ENCODE peak calls at places on chromosomes 1 and 21, in six cellular contexts. B is kidney, Y is kidney epithelial cell, U is H1, T is dorsolateral prefrontal cortex, Z is GM23338. I is an unnamed sample.
A peak's percentile ranks its signal among the peaks of the same experiment; 100 is the strongest.

GRCh38 chr1:202283991-202284390 is 57.7 kb downstream of the UBE2T start:
- DNase-seq in B (no peak), Y (peak; percentile 64), U (no peak), T (no peak), Z (no peak), I (peak; percentile 86)

GRCh38 chr21:44670642-44671432 is 4.1 kb upstream of the KRTAP12-2 start:
- DNase-seq in B (no peak), Y (no peak), U (no peak), T (no peak), Z (no peak), I (no peak)

GRCh38 chr1:18649713-18650370 is 19.2 kb downstream of the PAX7 start:
- DNase-seq in B (no peak), Y (no peak), U (no peak), T (no peak), Z (peak; percentile 73), I (peak; percentile 3)

GRCh38 chr1:85128296-85128695 is 72.5 kb downstream of the SYDE2 start:
- DNase-seq in B (no peak), Y (no peak), U (no peak), T (no peak), Z (no peak), I (peak; percentile 78)

GRCh38 chr1:165408518-165408917 is 36.4 kb downstream of the RXRG start:
- DNase-seq in B (no peak), Y (peak; percentile 4), U (no peak), T (no peak), Z (peak; percentile 85), I (peak; percentile 15)

GRCh38 chr1:242086093-242086492 is 87.2 kb upstream of the MAP1LC3C start:
- DNase-seq in B (no peak), Y (no peak), U (peak; percentile 13), T (no peak), Z (peak; percentile 91), I (no peak)

GRCh38 chr1:116824631-116825399 is 70.6 kb downstream of the CD2 start:
- DNase-seq in B (no peak), Y (no peak), U (no peak), T (no peak), Z (peak; percentile 25), I (no peak)

GRCh38 chr21:41071410-41071809 is 96.5 kb upstream of the BACE2 start:
- DNase-seq in B (no peak), Y (no peak), U (peak; percentile 39), T (no peak), Z (peak; percentile 60), I (no peak)

GRCh38 chr1:46303038-46303871 is at the start of the genes LRRC41 and UQCRH:
- DNase-seq in B (peak; percentile 98), Y (peak; percentile 94), U (peak; percentile 93), T (peak; percentile 96), Z (peak; percentile 96), I (peak; percentile 99)

GRCh38 chr21:28196981-28197380 is 795.7 kb downstream of the LTN1 start:
- DNase-seq in B (no peak), Y (no peak), U (no peak), T (no peak), Z (no peak), I (no peak)

GRCh38 chr1:55898191-55898590 is 681.2 kb downstream of the PLPP3 start:
- DNase-seq in B (no peak), Y (peak; percentile 5), U (no peak), T (no peak), Z (no peak), I (peak; percentile 90)

GRCh38 chr1:224751547-224752311 is 135.6 kb downstream of the CNIH3 start:
- DNase-seq in B (no peak), Y (no peak), U (no peak), T (no peak), Z (no peak), I (no peak)

GRCh38 chr1:160726498-160727391 is 12.3 kb upstream of the SLAMF7 start:
- DNase-seq in B (no peak), Y (peak; percentile 19), U (peak; percentile 68), T (peak; percentile 58), Z (peak; percentile 94), I (peak; percentile 45)

GRCh38 chr1:234987415-234988159 is 141.1 kb downstream of the TOMM20 start:
- DNase-seq in B (peak; percentile 88), Y (no peak), U (no peak), T (no peak), Z (peak; percentile 85), I (peak; percentile 95)

GRCh38 chr1:148353461-148354283 is 129.4 kb downstream of the PPIAL4G start:
- DNase-seq in B (no peak), Y (no peak), U (no peak), T (no peak), Z (peak; percentile 88), I (peak; percentile 61)

GRCh38 chr1:153355445-153356071 is 2.1 kb upstream of the S100A9 start:
- DNase-seq in B (no peak), Y (no peak), U (peak; percentile 49), T (peak; percentile 62), Z (peak; percentile 90), I (peak; percentile 48)

GRCh38 chr1:171716620-171717019 is 25.2 kb downstream of the VAMP4 start:
- DNase-seq in B (no peak), Y (no peak), U (no peak), T (no peak), Z (no peak), I (no peak)

GRCh38 chr1:40692429-40692905 is 963 bp downstream of the NFYC start:
- DNase-seq in B (no peak), Y (no peak), U (no peak), T (no peak), Z (peak; percentile 63), I (peak; percentile 31)

GRCh38 chr1:215421772-215422171 is 145.3 kb upstream of the KCTD3 start:
- DNase-seq in B (no peak), Y (no peak), U (no peak), T (no peak), Z (no peak), I (peak; percentile 3)

GRCh38 chr1:154182342-154183044 is 9.4 kb downstream of the TPM3 start:
- DNase-seq in B (peak; percentile 92), Y (no peak), U (peak; percentile 27), T (peak; percentile 67), Z (peak; percentile 76), I (peak; percentile 68)

DNA sequence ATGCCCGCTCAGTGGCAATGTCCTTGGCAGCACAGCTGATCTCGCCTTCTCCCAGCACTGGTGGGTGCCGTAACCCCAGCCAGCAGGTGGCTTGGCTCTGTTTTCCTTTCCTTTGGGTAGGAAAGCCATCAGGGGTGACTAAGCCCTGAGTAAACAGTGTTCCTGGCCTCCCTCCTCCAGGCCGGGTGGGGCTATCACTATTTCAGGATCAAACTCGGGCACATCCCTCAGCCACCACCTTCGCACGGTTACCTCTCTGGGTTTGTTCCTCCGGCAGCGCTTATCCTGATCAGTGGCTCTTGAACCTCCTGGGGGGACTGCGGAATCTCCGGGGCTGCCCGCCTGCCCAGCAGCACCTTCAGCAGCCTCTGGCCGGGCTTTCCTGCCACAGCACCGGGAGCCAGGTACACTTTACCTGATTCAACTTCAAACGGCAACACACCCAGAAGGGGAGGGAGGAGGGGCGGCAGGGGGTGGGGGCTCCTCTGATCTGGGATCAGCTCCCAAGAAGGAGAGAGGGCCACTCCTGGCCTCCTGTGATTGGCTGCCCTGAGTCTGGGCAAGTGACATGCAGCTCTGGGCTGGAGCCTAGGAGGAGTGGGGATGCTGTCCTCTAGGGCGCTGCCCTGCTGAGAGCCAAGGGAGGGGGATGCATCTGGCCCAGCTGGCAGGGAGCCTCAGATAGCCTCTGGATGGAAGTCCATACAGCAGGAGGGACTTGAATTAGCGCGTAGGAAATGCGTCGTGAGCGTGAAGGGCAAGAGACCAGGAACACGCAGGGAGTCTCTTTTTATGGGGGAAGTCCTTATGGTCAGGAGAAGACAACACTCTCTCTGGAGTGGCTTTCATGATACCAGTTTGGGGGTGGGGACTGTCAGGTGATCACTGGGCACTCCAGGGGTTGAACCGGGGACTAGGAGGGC is at the start of gene ASCL5:
- DNase-seq in B (no peak), Y (no peak), U (no peak), T (no peak), Z (peak; percentile 68), I (no peak)
- TF ChIP-seq CTCF in B (no peak), Y (peak; percentile 29), U (no peak), T (no peak), Z (no peak), I (no peak)

DNA sequence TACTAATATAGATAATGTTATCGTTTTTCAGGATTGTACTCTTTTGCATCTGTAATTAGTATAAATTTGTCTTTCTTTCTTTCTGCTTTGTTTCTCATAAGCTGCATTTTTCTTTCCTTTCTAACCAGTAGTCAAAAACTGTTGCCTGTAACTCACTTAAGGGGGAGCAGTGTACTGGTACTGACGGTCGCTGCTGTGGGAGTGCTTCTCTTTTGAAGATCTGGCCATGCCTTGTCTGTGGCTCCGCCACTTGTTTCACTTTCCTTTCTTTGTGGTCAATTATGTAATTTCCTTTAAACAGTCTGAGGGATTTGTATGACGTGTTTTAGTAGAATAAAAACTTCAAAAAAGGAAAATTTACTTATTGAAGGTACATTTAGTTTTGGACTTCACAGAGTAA is 37.0 kb downstream of the MIA3 start:
- DNase-seq in B (peak; percentile 75), Y (no peak), U (no peak), T (no peak), Z (no peak), I (peak; percentile 38)
- H3K4me3 ChIP-seq in B (no peak overlapping the region), Y (no peak overlapping the region), U (no peak overlapping the region), T (no peak overlapping the region), Z (no peak overlapping the region), I (no peak overlapping the region)

GRCh38 chr1:47548188-47548587 is 110.3 kb downstream of the FOXD2 start:
- DNase-seq in B (no peak), Y (no peak), U (no peak), T (no peak), Z (peak; percentile 25), I (no peak)

GRCh38 chr1:47549532-47549931 is 111.7 kb downstream of the FOXD2 start:
- DNase-seq in B (no peak), Y (no peak), U (no peak), T (no peak), Z (peak; percentile 22), I (no peak)

GRCh38 chr1:47547753-47548152 is 109.9 kb downstream of the FOXD2 start:
- DNase-seq in B (no peak), Y (no peak), U (no peak), T (no peak), Z (peak; percentile 23), I (peak; percentile 12)

GRCh38 chr1:47545912-47546483 is 108.2 kb downstream of the FOXD2 start:
- DNase-seq in B (no peak), Y (no peak), U (no peak), T (no peak), Z (peak; percentile 46), I (no peak)
- TF ChIP-seq CTCF in B (no peak), Y (no peak), U (peak; percentile 31), T (no peak), Z (peak; percentile 56), I (no peak)

DNA sequence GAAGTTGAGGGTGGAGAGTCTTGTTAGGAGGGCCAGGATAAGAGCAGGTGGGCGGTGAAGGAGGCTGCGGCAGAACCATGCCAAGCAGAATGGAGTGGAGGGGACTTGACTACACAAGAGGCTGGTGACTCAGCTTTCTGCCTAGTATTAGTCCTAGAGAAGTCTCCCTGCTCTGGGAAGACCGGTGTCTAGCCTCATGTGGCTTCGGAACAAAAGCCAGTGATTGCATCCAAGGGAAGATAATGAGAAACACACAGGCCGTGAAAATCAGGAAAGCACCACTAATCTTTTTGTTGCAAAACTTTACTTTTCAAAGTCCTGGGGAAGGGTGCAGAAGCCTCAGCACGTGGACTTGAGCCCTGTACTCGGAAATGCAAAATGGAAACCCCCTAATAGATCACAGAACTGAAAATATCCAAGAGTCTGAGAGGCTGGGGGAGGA is 31.3 kb downstream of the DDR2 start:
- DNase-seq in B (no peak), Y (no peak), U (no peak), T (peak; percentile 57), Z (peak; percentile 8), I (peak; percentile 94)
- H3K4me3 ChIP-seq in B (no peak overlapping the region), Y (no peak overlapping the region), U (no peak overlapping the region), T (no peak overlapping the region), Z (no peak overlapping the region), I (peak overlapping the region; percentile 11)